ENCODE peak calls at places on chromosome 22, in four cellular contexts. A is stomach, D is uterus, N is astrocyte. L is an unnamed sample. For H3K27me3, the result is how much of the 10 kb centered on the place peaks cover.

GRCh38 chr22:37633082-37633692 is 6.3 kb upstream of the SH3BP1 start:
- DNase-seq in A (no peak), N (no peak), D (no peak), L (peak)

GRCh38 chr22:39234157-39234793 is 10.5 kb downstream of the PDGFB start:
- DNase-seq in D (peak), N (peak), A (no peak), L (no peak)

GRCh38 chr22:33958741-33959140 is 38.5 kb upstream of the LARGE1 start:
- DNase-seq in D (no peak), A (no peak), N (no peak), L (no peak)

GRCh38 chr22:29032584-29032983 is 29.0 kb downstream of the C22orf31 start:
- DNase-seq in A (peak), N (peak), D (peak), L (no peak)

GRCh38 chr22:31313366-31314147 is 21.3 kb upstream of the PIK3IP1 start:
- DNase-seq in A (peak), N (peak), D (peak), L (peak)

GRCh38 chr22:27101288-27101687 is 443.9 kb downstream of the MIAT start:
- DNase-seq in A (no peak), N (no peak), D (no peak), L (no peak)

GRCh38 chr22:36507518-36508010 is 724 bp upstream of the FOXRED2 start:
- DNase-seq in D (no peak), A (no peak), N (no peak), L (no peak)

GRCh38 chr22:49712195-49712791 is 115.4 kb downstream of the BRD1 start:
- DNase-seq in A (no peak), D (no peak), N (no peak), L (no peak)

GRCh38 chr22:35352214-35353111 is 28.4 kb upstream of the HMOX1 start:
- DNase-seq in A (peak), N (no peak), D (peak), L (no peak)

GRCh38 chr22:18078329-18079041 is 695 bp downstream of the PEX26 start:
- DNase-seq in D (no peak), N (peak), A (peak), L (peak)

GRCh38 chr22:39114157-39114511 is 17.1 kb downstream of the APOBEC3H start:
- DNase-seq in A (no peak), D (no peak), N (no peak), L (no peak)

GRCh38 chr22:49331223-49331815 is 496.4 kb downstream of the BRD1 start:
- DNase-seq in D (no peak), A (peak), N (no peak), L (no peak)

GRCh38 chr22:49203863-49204598 is 623.6 kb downstream of the BRD1 start:
- DNase-seq in D (peak), N (no peak), A (peak), L (no peak)

GRCh38 chr22:39931271-39931670 is 28.9 kb upstream of the TMA7B start:
- DNase-seq in N (no peak), D (no peak), A (no peak), L (no peak)

GRCh38 chr22:36405671-36406070 is 17.9 kb upstream of the MYH9 start:
- DNase-seq in N (no peak), A (peak), D (no peak), L (peak)

GRCh38 chr22:36286096-36286957 is 33.4 kb downstream of the APOL1 start:
- DNase-seq in N (peak), D (peak), A (peak), L (peak)

GRCh38 chr22:46579751-46580449 is 40.3 kb upstream of the GRAMD4 start:
- DNase-seq in D (no peak), A (no peak), N (no peak), L (no peak)

GRCh38 chr22:46581580-46582244 is 38.5 kb upstream of the GRAMD4 start:
- DNase-seq in A (no peak), D (peak), N (no peak), L (no peak)

GRCh38 chr22:46578824-46579561 is 41.2 kb upstream of the GRAMD4 start:
- DNase-seq in N (no peak), A (peak), D (no peak), L (no peak)

GRCh38 chr22:46582281-46582811 is 37.8 kb upstream of the GRAMD4 start:
- DNase-seq in D (no peak), N (no peak), A (peak), L (no peak)

DNA sequence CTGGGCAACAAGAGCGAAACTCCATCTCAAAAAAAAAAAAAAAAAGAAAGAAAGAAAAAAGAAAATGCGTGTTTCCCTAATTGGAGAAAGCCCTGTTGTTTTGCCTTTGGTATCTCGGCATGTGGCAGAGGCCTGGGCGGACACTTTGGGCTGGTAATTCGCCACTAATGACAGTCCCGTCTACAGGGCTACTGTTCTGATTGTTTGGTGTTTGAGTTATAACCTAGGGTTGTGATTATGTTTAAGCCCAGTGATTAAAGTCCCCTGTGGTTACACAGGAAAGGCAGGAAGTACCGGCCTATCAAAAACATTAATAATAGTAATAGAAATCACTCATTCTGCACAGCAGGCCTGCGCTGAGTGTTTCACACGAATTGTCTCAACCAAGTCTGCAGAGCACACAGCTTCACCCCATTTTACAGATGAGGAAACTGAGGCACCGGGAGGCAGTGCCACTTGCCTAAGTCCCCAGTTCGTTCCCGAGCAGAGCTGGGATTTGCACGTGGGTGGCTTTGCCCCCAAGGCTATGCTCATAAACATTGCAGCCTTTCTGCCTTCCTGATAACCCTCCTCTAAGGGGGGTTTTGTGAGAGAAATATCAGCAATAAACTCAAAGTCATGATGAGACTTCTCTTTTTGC is 39.1 kb upstream of the GRAMD4 start:
- DNase-seq in A (no peak), D (peak), N (no peak), L (no peak)
- H3K27me3 ChIP-seq in A (under half), D (under half), N (under half), L (under half)

GRCh38 chr22:23241562-23242472 is 61.5 kb downstream of the BCR start:
- DNase-seq in D (no peak), N (no peak), A (no peak), L (no peak)
- H3K27ac ChIP-seq in D (no peak), N (no peak), A (no peak), L (peak)

GRCh38 chr22:45881524-45881875 is 95.5 kb downstream of the WNT7B start:
- DNase-seq in D (no peak), A (no peak), N (no peak), L (no peak)

GRCh38 chr22:45884201-45885067 is 92.5 kb downstream of the WNT7B start:
- DNase-seq in D (no peak), A (no peak), N (no peak), L (no peak)

GRCh38 chr22:45883811-45884170 is 93.2 kb downstream of the WNT7B start:
- DNase-seq in N (no peak), A (no peak), D (no peak), L (no peak)

GRCh38 chr22:45885171-45885840 is 91.7 kb downstream of the WNT7B start:
- DNase-seq in A (no peak), N (no peak), D (no peak), L (no peak)

DNA sequence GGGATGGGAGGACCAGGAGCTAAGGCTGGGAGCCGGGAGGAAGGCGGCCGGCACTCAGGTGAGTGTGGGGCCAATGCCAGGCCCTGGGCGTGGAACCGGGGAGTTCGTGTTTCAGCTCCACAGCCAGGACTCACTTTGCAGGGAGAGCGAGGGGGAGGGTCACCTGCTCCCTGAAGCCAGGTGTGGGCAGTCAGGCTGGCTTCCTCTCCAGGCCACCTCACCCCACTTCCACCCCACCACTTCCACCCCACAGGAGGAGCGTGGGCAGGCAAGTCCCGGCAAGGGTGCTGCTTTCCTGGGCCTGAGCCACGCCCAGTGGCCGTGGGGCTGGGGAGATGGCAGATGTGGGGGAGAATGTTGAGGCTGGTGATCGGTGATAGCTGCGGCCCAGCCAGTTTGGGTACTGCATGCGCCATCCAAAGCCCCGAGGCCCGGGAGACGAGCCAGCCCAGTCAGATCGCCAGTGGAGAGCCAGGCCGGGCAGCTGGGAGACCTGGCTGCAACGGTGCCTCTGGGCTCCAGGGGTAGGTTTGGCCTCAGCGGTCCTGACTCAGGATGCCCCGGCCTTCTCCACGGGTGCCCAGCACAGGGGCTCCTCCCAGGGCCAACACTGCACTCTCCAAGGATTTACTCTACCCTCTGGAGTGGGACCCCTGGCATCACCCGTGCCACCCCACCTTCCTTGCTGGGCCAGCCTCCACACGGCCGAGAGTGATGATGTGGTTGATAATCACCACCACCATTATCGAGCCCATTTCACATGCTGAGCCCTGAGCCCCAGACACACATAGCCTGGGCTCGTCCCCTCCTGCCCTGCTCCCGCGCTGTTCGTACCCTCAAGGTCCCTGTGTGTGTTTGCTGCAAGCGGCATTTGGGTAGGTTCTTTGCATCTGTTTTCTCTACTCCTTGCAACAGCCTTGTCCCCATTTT is 93.8 kb downstream of the WNT7B start:
- DNase-seq in N (no peak), A (no peak), D (no peak), L (no peak)
- H3K27me3 ChIP-seq in N (under half), A (half or more), D (under half), L (under half)

GRCh38 chr22:42294034-42294985 is 23.9 kb upstream of the TCF20 start:
- DNase-seq in N (peak), D (no peak), A (peak), L (peak)

GRCh38 chr22:42296381-42296853 is 26.0 kb upstream of the TCF20 start:
- DNase-seq in D (no peak), A (peak), N (no peak), L (no peak)

GRCh38 chr22:42298746-42299145 is 28.3 kb upstream of the TCF20 start:
- DNase-seq in N (no peak), D (no peak), A (no peak), L (no peak)

GRCh38 chr22:42297778-42298177 is 27.3 kb upstream of the TCF20 start:
- DNase-seq in D (no peak), N (no peak), A (no peak), L (no peak)

DNA sequence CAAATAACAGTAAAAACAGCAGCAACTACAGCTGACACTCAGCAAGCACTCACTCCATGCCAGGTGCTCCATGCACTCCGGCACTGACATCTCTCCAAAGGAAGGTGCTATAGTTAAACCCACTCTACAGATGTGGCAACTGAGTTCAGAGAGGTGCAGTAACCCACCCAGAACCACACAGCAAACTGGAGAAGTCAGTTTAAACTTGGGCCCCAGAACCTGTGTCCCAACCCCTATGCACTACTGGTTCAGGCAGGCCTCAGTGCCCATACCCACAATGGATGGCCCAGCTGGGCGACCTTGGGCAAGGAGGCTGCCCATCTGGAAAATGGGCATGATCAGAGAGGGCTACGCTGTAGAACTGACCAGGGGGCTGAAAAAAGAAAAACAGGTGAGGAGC is 26.4 kb upstream of the TCF20 start:
- DNase-seq in A (no peak), D (no peak), N (no peak), L (no peak)
- H3K27ac ChIP-seq in A (no peak), D (no peak), N (no peak), L (peak)

DNA sequence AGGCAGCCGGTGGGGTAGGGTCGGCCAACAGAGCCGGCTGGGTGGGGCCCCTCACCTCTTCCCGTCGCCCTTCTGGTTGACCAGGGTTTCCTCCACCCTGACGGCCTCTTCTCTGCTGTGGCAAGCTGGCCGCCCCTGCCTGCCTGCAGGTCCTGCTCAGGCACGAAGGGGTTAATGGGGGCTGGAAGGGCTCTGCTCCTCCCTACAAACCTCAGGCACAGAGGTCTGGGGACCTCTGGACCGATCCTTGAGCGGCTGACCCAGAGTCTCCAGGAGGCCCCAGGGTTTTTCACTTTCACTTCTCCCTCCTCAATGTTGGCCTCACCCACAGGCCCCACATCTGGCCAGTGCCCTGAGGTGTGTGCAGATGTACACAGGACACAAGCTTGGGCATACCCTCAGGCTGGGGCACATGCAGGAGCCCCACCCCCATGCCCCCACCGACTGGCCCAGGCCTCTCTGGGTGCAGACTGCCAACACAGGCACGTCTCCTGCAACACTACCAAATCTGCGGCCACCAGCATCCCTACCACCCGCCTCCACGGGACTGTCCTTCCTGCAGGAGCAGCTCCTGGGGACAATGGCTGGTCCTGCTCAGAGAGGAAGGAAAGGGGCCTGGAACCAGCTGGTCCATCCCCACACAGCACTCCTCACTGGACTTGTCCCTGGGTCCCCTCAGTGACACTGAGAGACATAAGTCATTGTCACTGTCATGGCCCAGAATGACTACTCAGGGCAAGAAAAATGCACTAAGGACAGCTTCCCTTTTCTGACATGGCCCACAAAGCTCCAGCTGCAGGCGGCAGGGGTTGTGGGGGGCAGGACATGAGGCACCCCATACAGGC is 3.2 kb upstream of the TBX1 start:
- DNase-seq in N (no peak), A (no peak), D (no peak), L (no peak)
- H3K27me3 ChIP-seq in N (half or more), A (half or more), D (under half), L (under half)

DNA sequence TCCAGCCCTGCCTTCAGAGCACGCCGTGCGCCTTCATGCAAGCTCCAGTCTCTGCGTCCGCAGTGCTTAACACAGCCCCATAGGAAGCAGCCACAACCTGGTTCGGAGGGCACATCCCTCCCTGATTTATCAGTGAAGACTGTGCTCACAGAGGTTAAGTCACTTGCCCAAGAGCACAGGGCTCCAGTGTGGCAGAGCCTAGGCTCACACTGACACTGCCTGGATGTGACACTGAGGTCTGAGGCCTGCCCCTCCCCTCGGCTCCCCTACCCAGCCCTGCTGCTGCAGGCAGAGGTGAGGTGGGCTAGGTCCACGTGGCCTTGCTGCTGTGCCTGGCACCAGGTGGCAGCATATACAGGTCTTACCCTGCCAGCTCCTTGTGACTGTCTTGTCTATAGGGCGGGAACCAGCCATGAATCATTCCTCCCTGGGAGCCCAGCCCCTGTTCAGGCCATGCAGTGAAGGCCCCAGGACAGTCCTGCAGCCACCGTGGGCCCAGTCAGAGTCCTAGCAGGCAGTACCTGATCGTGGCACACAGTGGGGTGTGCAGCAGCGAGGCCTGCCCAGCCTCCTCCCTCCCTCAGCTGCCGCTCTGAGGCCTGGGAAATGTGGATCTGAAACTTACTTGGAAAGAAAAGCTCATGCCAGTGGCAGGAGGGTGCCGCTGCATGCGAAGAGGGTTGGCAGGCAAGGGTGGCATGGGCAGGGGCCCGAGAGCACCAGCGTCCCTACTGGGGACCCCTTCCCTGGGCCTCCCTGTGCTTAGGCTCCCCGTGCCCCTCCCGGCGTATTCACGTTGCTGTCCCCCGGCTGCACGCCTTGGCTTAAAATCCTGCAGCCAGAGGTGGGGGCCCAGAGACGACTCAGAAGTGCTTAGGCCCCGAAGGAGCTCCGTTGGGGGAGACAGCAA is 1.2 kb upstream of the CERK start:
- DNase-seq in N (no peak), D (no peak), A (peak), L (peak)
- H3K27ac ChIP-seq in N (peak), D (peak), A (peak), L (peak)

DNA sequence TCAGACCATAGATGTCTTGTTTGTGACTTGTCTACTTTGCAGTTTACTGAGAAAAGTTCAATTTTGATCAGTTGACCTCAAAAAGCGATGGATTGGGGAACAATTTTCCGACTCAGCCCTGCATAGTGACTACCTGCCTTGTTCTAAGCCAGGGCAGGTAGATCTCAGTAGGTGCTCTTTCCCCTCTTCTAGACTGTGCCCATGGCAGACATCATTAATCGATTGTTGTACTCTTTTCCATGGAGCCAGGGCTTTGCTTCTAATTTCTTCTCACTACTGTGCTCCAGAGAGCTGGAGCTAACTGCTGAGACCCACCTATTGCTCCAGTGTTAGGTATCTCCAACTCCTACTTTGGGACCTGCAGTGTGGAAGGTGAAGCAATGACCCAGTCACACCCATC is 9.9 kb downstream of the RAB36 start:
- DNase-seq in D (no peak), A (no peak), N (no peak), L (no peak)
- H3K27me3 ChIP-seq in D (under half), A (under half), N (under half), L (under half)

DNA sequence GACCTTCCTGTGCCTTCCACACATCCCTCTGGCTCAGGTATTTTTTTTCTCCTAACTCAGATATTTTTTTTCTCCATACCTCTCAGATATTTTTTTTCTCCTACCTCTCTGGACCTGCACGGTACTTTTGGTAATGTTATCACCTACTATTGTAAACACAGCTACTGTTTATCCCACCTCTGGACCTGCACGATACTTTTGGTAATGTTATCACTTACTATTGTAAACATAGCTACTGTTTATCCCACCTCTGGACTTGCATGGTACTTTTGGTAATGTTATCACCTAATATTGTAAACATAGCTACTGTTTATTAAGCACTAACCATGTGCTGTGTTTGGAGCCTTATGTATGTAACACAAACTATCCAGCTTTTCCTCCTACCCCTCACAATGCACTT is 12.1 kb upstream of the UPB1 start:
- DNase-seq in D (no peak), N (no peak), A (no peak), L (no peak)
- H3K27ac ChIP-seq in D (no peak), N (no peak), A (no peak), L (no peak)

GRCh38 chr22:47606426-47606825 is 844.0 kb downstream of the TBC1D22A start:
- DNase-seq in N (no peak), A (no peak), D (no peak), L (no peak)
- H3K27me3 ChIP-seq in N (under half), A (under half), D (under half), L (under half)

GRCh38 chr22:44813416-44813815 is 61.0 kb downstream of the ARHGAP8 start:
- DNase-seq in N (no peak), A (no peak), D (no peak), L (no peak)

GRCh38 chr22:44815099-44816070 is 63.0 kb downstream of the ARHGAP8 start:
- DNase-seq in N (no peak), D (no peak), A (no peak), L (no peak)

GRCh38 chr22:44816141-44816540 is 63.8 kb downstream of the ARHGAP8 start:
- DNase-seq in D (no peak), A (no peak), N (no peak), L (no peak)

GRCh38 chr22:44811141-44811540 is 58.8 kb downstream of the ARHGAP8 start:
- DNase-seq in N (no peak), D (no peak), A (no peak), L (no peak)

GRCh38 chr22:44814266-44815098 is 62.1 kb downstream of the ARHGAP8 start:
- DNase-seq in D (no peak), A (no peak), N (no peak), L (no peak)
- H3K27ac ChIP-seq in D (no peak), A (no peak), N (no peak), L (no peak)

L was measured in CD4-positive, alpha-beta memory T cell.